ENCODE peak calls at places on chromosomes 5 and 9, in four cellular contexts. N is GM12891, Z is NCI-H1694 treated with DMSO at 0.1 percent for 48 hours, M is NCI-H1092 treated with DMSO at 0.1 percent for 48 hours. K is an unnamed sample.

GRCh38 chr9:75101004-75101601 is 12.8 kb downstream of the OSTF1 start:
- DNase-seq in M (no peak), Z (no peak), N (no peak), K (no peak)

GRCh38 chr9:96350866-96351265 is 32.6 kb downstream of the SLC35D2 start:
- DNase-seq in M (no peak), N (no peak), Z (no peak), K (no peak)

GRCh38 chr5:123670981-123671557 is 159.1 kb downstream of the CSNK1G3 start:
- DNase-seq in M (peak; percentile 53), Z (peak; percentile 19), N (peak; percentile 5), K (peak; percentile 72)

GRCh38 chr9:101569736-101570501 is 24.9 kb downstream of the PPP3R2 start:
- DNase-seq in M (no peak), N (no peak), Z (no peak), K (no peak)

GRCh38 chr5:172150514-172151425 is 37.3 kb downstream of the STK10 start:
- DNase-seq in N (peak; percentile 46), Z (no peak), M (no peak), K (no peak)

GRCh38 chr5:5377780-5378179 is 44.7 kb upstream of the ICE1 start:
- DNase-seq in Z (no peak), M (no peak), N (no peak), K (no peak)

GRCh38 chr9:82993856-82994605 is 68.9 kb downstream of the RASEF start:
- DNase-seq in M (no peak), Z (no peak), N (no peak), K (no peak)

GRCh38 chr9:35604578-35605335 is at the start of gene TESK1:
- DNase-seq in Z (peak; percentile 39), N (peak; percentile 94), M (peak; percentile 80), K (peak; percentile 66)

GRCh38 chr9:72557549-72557948 is 36.1 kb downstream of the TMC1 start:
- DNase-seq in N (no peak), Z (no peak), M (no peak), K (no peak)

GRCh38 chr9:19050637-19051591 is 1.7 kb downstream of the RRAGA start:
- DNase-seq in Z (no peak), N (no peak), M (no peak), K (no peak)

GRCh38 chr5:135356522-135357318 is 42.3 kb downstream of the MACROH2A1 start:
- DNase-seq in M (no peak), N (no peak), Z (no peak), K (no peak)

GRCh38 chr9:127967151-127967809 is 13.5 kb downstream of the EEIG1 start:
- DNase-seq in N (no peak), Z (no peak), M (no peak), K (no peak)

GRCh38 chr5:140875085-140876065 is at the start of gene PCDHA12:
- DNase-seq in M (no peak), Z (no peak), N (no peak), K (no peak)

GRCh38 chr5:7616897-7617296 is 221.0 kb downstream of the ADCY2 start:
- DNase-seq in N (no peak), Z (no peak), M (no peak), K (no peak)

GRCh38 chr9:129354498-129354897 is 176.4 kb upstream of the IER5L start:
- DNase-seq in N (no peak), Z (no peak), M (no peak), K (no peak)

GRCh38 chr9:11319477-11320060 is 706.8 kb upstream of the PTPRD start:
- DNase-seq in N (no peak), M (peak; percentile 95), Z (peak; percentile 77), K (peak; percentile 70)

GRCh38 chr5:102561894-102562760 is 63.3 kb upstream of the SLCO6A1 start:
- DNase-seq in Z (no peak), N (no peak), M (no peak), K (no peak)

GRCh38 chr9:36764364-36765076 is 191.8 kb downstream of the MELK start:
- DNase-seq in N (no peak), M (peak; percentile 85), Z (no peak), K (no peak)

GRCh38 chr9:4435197-4435596 is 55.1 kb upstream of the SLC1A1 start:
- DNase-seq in Z (no peak), M (no peak), N (no peak), K (no peak)

GRCh38 chr9:134128727-134129679 is 6.9 kb upstream of the WDR5 start:
- DNase-seq in N (no peak), M (no peak), Z (no peak), K (no peak)

GRCh38 chr9:27468450-27469110 is 55.5 kb upstream of the IFNK start:
- DNase-seq in M (no peak), Z (no peak), N (no peak), K (no peak)

GRCh38 chr5:126961702-126962101 is 68.7 kb downstream of the MARCHF3 start:
- DNase-seq in N (no peak), Z (no peak), M (no peak), K (no peak)

GRCh38 chr5:958701-959571 is 49.7 kb upstream of the NKD2 start:
- DNase-seq in M (peak; percentile 38), N (no peak), Z (no peak), K (no peak)

GRCh38 chr5:139637438-139638089 is 10.6 kb upstream of the CXXC5 start:
- DNase-seq in N (peak; percentile 80), Z (peak; percentile 50), M (peak; percentile 63), K (peak; percentile 90)

GRCh38 chr5:148807845-148808244 is 18.6 kb upstream of the ADRB2 start:
- DNase-seq in Z (no peak), M (no peak), N (no peak), K (no peak)

GRCh38 chr5:88660326-88660946 is 222.5 kb downstream of the MEF2C start:
- DNase-seq in N (no peak), Z (no peak), M (no peak), K (no peak)

GRCh38 chr9:16626577-16627130 is 243.8 kb downstream of the BNC2 start:
- DNase-seq in N (no peak), M (peak; percentile 40), Z (peak; percentile 91), K (peak; percentile 50)

GRCh38 chr9:78866228-78867132 is 569.6 kb downstream of the PSAT1 start:
- DNase-seq in N (no peak), Z (no peak), M (no peak), K (no peak)

GRCh38 chr9:136229096-136230065 is 16.2 kb downstream of the QSOX2 start:
- DNase-seq in M (no peak), Z (no peak), N (no peak), K (no peak)

GRCh38 chr5:148968311-148968710 is 94.6 kb downstream of the SH3TC2 start:
- DNase-seq in N (no peak), M (no peak), Z (no peak), K (no peak)

GRCh38 chr9:92963831-92964606 is 16.7 kb downstream of the FGD3 start:
- DNase-seq in Z (no peak), N (no peak), M (no peak), K (no peak)

GRCh38 chr5:135319928-135320606 is 79.0 kb downstream of the MACROH2A1 start:
- DNase-seq in M (no peak), Z (no peak), N (no peak), K (no peak)

K was measured in NCI-H446.